ENCODE peak calls at places on chromosomes 1 and 21, in four cellular contexts. G, A, Y and Z are unnamed samples. For H3K36me3, the result is how much of the 10 kb centered on the place peaks cover.

GRCh38 chr1:31583995-31584868 is 7.9 kb downstream of the TINAGL1 start:
- DNase-seq in G (peak), A (no peak), Y (peak), Z (no peak)

GRCh38 chr1:5921671-5922070 is 70.6 kb downstream of the NPHP4 start:
- DNase-seq in G (no peak), A (no peak), Y (no peak), Z (no peak)

GRCh38 chr1:5271264-5271663 is 616.9 kb downstream of the AJAP1 start:
- DNase-seq in G (no peak), A (no peak), Y (no peak), Z (no peak)

GRCh38 chr1:199855580-199855979 is 171.9 kb upstream of the NR5A2 start:
- DNase-seq in G (no peak), A (no peak), Y (peak), Z (no peak)

GRCh38 chr1:206062464-206062863 is 9.5 kb downstream of the RHEX start:
- DNase-seq in G (no peak), A (no peak), Y (no peak), Z (no peak)

GRCh38 chr1:86825294-86825693 is 88.6 kb downstream of the SELENOF start:
- DNase-seq in G (no peak), A (no peak), Y (no peak), Z (no peak)

GRCh38 chr1:96361961-96362360 is 359.6 kb upstream of the PTBP2 start:
- DNase-seq in G (no peak), A (no peak), Y (no peak), Z (no peak)

GRCh38 chr1:153663211-153663610 is 4.7 kb downstream of the SNAPIN start:
- DNase-seq in G (peak), A (no peak), Y (no peak), Z (no peak)

GRCh38 chr1:154970631-154971340 is at the start of gene SHC1:
- DNase-seq in G (peak), A (peak), Y (peak), Z (no peak)

GRCh38 chr1:229112832-229113548 is 157.9 kb upstream of the RAB4A start:
- DNase-seq in G (no peak), A (no peak), Y (no peak), Z (no peak)

GRCh38 chr21:15028186-15028585 is 36.6 kb downstream of the NRIP1 start:
- DNase-seq in G (no peak), A (no peak), Y (no peak), Z (no peak)

GRCh38 chr21:34996304-34997081 is 52.6 kb downstream of the RUNX1 start:
- DNase-seq in G (peak), A (no peak), Y (no peak), Z (no peak)

GRCh38 chr21:41953831-41954653 is at the start of gene C2CD2:
- DNase-seq in G (peak), A (peak), Y (no peak), Z (peak)

GRCh38 chr1:199084293-199084692 is 445.5 kb downstream of the PTPRC start:
- DNase-seq in G (no peak), A (no peak), Y (no peak), Z (no peak)

GRCh38 chr1:996851-997727 is 2.8 kb downstream of the HES4 start:
- DNase-seq in G (no peak), A (peak), Y (no peak), Z (no peak)

GRCh38 chr1:25922633-25923567 is 16.7 kb upstream of the STMN1 start:
- DNase-seq in G (peak), A (peak), Y (no peak), Z (peak)

GRCh38 chr1:41743361-41743760 is 175.4 kb downstream of the HIVEP3 start:
- DNase-seq in G (no peak), A (no peak), Y (no peak), Z (no peak)

GRCh38 chr1:27487927-27488522 is 1.9 kb downstream of the WASF2 start:
- DNase-seq in G (no peak), A (no peak), Y (peak), Z (no peak)

GRCh38 chr1:27491748-27492700 is 2.1 kb upstream of the WASF2 start:
- DNase-seq in G (peak), A (no peak), Y (no peak), Z (peak)

GRCh38 chr1:27489973-27490741 is at the start of gene WASF2:
- DNase-seq in G (peak), A (peak), Y (peak), Z (peak)

GRCh38 chr1:27485363-27485762 is 4.6 kb downstream of the WASF2 start:
- DNase-seq in G (no peak), A (no peak), Y (no peak), Z (no peak)

GRCh38 chr1:27488523-27489138 is 1.3 kb downstream of the WASF2 start:
- DNase-seq in G (no peak), A (no peak), Y (no peak), Z (no peak)
- H3K4me3 ChIP-seq in G (peak), A (peak), Y (peak), Z (peak)

DNA sequence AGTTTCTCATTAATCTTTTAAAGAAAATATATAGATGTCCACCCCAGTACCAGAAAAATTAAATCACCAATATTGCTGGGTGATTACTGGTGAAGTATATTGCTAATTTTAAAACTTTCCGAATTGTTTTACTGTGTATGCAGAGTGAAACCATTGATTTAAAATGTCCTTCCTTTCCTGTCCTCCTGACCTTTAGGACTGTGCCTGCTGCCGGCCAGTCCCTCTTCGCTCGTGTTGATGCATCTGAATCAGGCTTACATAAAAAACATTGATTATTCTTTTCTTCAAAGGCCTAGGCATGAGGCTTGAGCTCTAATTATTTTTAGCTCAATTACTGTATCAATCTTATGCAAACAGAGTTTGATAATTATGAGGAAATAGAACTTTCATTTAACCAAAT is 1128.1 kb downstream of the BRINP3 start:
- DNase-seq in G (no peak), A (no peak), Y (no peak), Z (no peak)
- H3K36me3 ChIP-seq in G (under half), A (under half), Y (under half), Z (under half)

GRCh38 chr21:36697473-36698159 is 1.3 kb upstream of the SIM2 start:
- DNase-seq in G (no peak), A (no peak), Y (no peak), Z (no peak)
- H3K4me3 ChIP-seq in G (peak), A (no peak), Y (peak), Z (no peak)

GRCh38 chr1:157262422-157262821 is 124.2 kb upstream of the ETV3 start:
- DNase-seq in G (no peak), A (no peak), Y (no peak), Z (no peak)

DNA sequence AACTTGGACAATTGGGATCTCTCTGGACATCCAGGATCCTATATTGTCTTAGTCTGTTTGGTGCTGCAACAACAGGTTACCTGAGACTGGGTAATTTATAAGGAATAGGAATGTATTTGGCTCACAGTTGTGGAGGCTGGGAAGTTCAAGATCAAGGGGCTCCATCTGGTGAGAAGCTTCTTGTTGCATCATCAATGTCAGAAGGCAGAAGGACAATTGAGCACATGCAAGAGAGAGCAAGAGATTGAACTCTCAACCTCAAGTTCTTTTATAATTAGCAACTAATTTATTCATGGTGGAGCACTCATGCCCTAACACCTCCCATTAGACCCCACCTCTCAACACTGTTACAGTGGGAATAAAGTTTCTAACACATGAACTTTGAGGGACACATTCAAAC is 124.7 kb upstream of the ETV3 start:
- DNase-seq in G (no peak), A (no peak), Y (no peak), Z (no peak)
- H3K36me3 ChIP-seq in G (under half), A (under half), Y (under half), Z (under half)

DNA sequence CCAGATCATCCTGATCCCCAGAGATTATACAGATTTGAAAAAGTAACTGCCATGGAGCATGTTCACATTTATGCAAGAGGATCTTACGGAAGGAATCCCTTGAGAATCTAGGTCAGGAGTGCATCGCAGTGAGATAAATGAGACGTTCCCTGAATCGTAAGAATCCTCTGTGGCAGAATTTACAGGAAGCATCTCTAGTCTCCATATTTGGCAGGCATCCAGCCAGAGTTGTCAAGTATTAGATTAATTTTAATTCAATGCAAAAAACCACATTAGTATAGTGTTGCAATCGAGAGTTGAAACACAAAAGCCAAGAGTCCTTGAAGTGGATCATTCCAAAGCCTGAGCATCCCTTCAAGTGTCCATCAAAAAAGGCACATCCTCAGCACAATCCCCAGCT is 100.7 kb downstream of the RRAGC start:
- DNase-seq in G (no peak), A (no peak), Y (no peak), Z (no peak)
- H3K4me3 ChIP-seq in G (no peak), A (no peak), Y (no peak), Z (no peak)

GRCh38 chr1:15919316-15919715 is 56.6 kb downstream of the ZBTB17 start:
- DNase-seq in G (no peak), A (no peak), Y (peak), Z (no peak)
- H3K36me3 ChIP-seq in G (under half), A (under half), Y (under half), Z (under half)

DNA sequence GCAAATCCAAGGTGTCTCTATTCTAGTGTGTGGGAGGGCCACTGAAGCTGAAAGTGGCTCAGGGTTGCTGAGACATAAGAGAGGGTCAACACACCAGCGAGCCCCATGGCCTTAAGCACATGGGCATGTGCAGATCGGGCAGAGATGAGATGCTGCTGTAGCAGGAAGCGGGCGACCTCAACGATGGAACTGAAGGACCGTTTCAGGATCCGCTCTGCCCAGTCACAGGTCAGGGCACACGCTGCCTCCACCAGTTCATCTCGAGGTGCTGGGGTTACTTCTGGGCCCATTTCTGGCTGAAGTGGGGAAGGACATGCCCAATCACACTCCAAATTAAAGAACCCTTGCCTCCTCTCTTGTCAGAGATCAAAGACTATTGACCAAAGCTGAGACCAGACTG is 3.5 kb downstream of the RFX5 start:
- DNase-seq in G (no peak), A (no peak), Y (no peak), Z (no peak)
- H3K4me3 ChIP-seq in G (no peak), A (no peak), Y (no peak), Z (no peak)

GRCh38 chr1:43427524-43427923 is 26.2 kb downstream of the HYI start:
- DNase-seq in G (no peak), A (peak), Y (no peak), Z (no peak)
- H3K36me3 ChIP-seq in G (under half), A (under half), Y (under half), Z (half or more)